ENCODE peak calls at places on chromosomes 13 and 19, in seven cellular contexts. One of them, this sample, is unnamed.

GRCh38 chr13:93147293-93147645 is 79.3 kb upstream of the GPC6 start:
- DNase-seq in osteocyte: no peak
- DNase-seq in Panc1: no peak
- DNase-seq in neuronal stem cell: no peak
- DNase-seq in activated naive CD4-positive, alpha-beta T cell treated with anti-CD3 and anti-CD28 coated beads, Interleukin-2, amount 50 U/mL, for 16 hours: no peak
- DNase-seq in fibroblast of gingiva: no peak
- DNase-seq in PC-3: no peak
- DNase-seq in this sample: no peak

GRCh38 chr19:46610851-46611770 is 10.0 kb downstream of the CALM3 start:
- DNase-seq in osteocyte: no peak
- DNase-seq in Panc1: no peak
- DNase-seq in neuronal stem cell: no peak
- DNase-seq in activated naive CD4-positive, alpha-beta T cell treated with anti-CD3 and anti-CD28 coated beads, Interleukin-2, amount 50 U/mL, for 16 hours: no peak
- DNase-seq in fibroblast of gingiva: peak; percentile 77
- DNase-seq in PC-3: no peak
- DNase-seq in this sample: peak; percentile 80

GRCh38 chr13:99655351-99656091 is 154.2 kb downstream of the TM9SF2 start:
- DNase-seq in osteocyte: peak; percentile 65
- DNase-seq in Panc1: no peak
- DNase-seq in neuronal stem cell: no peak
- DNase-seq in activated naive CD4-positive, alpha-beta T cell treated with anti-CD3 and anti-CD28 coated beads, Interleukin-2, amount 50 U/mL, for 16 hours: peak; percentile 21
- DNase-seq in fibroblast of gingiva: no peak
- DNase-seq in PC-3: peak; percentile 17
- DNase-seq in this sample: peak; percentile 87

GRCh38 chr13:85379433-85379832 is 419.8 kb downstream of the SLITRK6 start:
- DNase-seq in osteocyte: no peak
- DNase-seq in Panc1: no peak
- DNase-seq in neuronal stem cell: no peak
- DNase-seq in activated naive CD4-positive, alpha-beta T cell treated with anti-CD3 and anti-CD28 coated beads, Interleukin-2, amount 50 U/mL, for 16 hours: no peak
- DNase-seq in fibroblast of gingiva: no peak
- DNase-seq in PC-3: no peak
- DNase-seq in this sample: peak; percentile 24

GRCh38 chr13:46168341-46168740 is 13.6 kb downstream of the LCP1 start:
- DNase-seq in osteocyte: no peak
- DNase-seq in Panc1: no peak
- DNase-seq in neuronal stem cell: no peak
- DNase-seq in activated naive CD4-positive, alpha-beta T cell treated with anti-CD3 and anti-CD28 coated beads, Interleukin-2, amount 50 U/mL, for 16 hours: peak; percentile 54
- DNase-seq in fibroblast of gingiva: no peak
- DNase-seq in PC-3: no peak
- DNase-seq in this sample: peak; percentile 25

GRCh38 chr19:54208784-54209057 is 8.1 kb downstream of the RPS9 start:
- DNase-seq in osteocyte: no peak
- DNase-seq in Panc1: no peak
- DNase-seq in neuronal stem cell: no peak
- DNase-seq in activated naive CD4-positive, alpha-beta T cell treated with anti-CD3 and anti-CD28 coated beads, Interleukin-2, amount 50 U/mL, for 16 hours: no peak
- DNase-seq in fibroblast of gingiva: no peak
- DNase-seq in PC-3: peak; percentile 39
- DNase-seq in this sample: peak; percentile 49

GRCh38 chr13:108346376-108346775 is 76.9 kb downstream of the TNFSF13B start:
- DNase-seq in osteocyte: no peak
- DNase-seq in Panc1: no peak
- DNase-seq in neuronal stem cell: no peak
- DNase-seq in activated naive CD4-positive, alpha-beta T cell treated with anti-CD3 and anti-CD28 coated beads, Interleukin-2, amount 50 U/mL, for 16 hours: no peak
- DNase-seq in fibroblast of gingiva: no peak
- DNase-seq in PC-3: no peak
- DNase-seq in this sample: no peak

GRCh38 chr13:82627183-82627582 is 1255.1 kb downstream of the SLITRK1 start:
- DNase-seq in osteocyte: no peak
- DNase-seq in Panc1: no peak
- DNase-seq in neuronal stem cell: no peak
- DNase-seq in activated naive CD4-positive, alpha-beta T cell treated with anti-CD3 and anti-CD28 coated beads, Interleukin-2, amount 50 U/mL, for 16 hours: no peak
- DNase-seq in fibroblast of gingiva: peak; percentile 73
- DNase-seq in PC-3: peak; percentile 89
- DNase-seq in this sample: peak; percentile 35

GRCh38 chr13:30895773-30896172 is 10.3 kb upstream of the MEDAG start:
- DNase-seq in osteocyte: no peak
- DNase-seq in Panc1: no peak
- DNase-seq in neuronal stem cell: no peak
- DNase-seq in activated naive CD4-positive, alpha-beta T cell treated with anti-CD3 and anti-CD28 coated beads, Interleukin-2, amount 50 U/mL, for 16 hours: no peak
- DNase-seq in fibroblast of gingiva: peak; percentile 95
- DNase-seq in PC-3: no peak
- DNase-seq in this sample: peak; percentile 70

GRCh38 chr19:45569619-45570421 is 14.8 kb downstream of the OPA3 start:
- DNase-seq in osteocyte: no peak
- DNase-seq in Panc1: no peak
- DNase-seq in neuronal stem cell: peak; percentile 47
- DNase-seq in activated naive CD4-positive, alpha-beta T cell treated with anti-CD3 and anti-CD28 coated beads, Interleukin-2, amount 50 U/mL, for 16 hours: peak; percentile 51
- DNase-seq in fibroblast of gingiva: peak; percentile 27
- DNase-seq in PC-3: peak; percentile 56
- DNase-seq in this sample: peak; percentile 32

GRCh38 chr13:110263906-110264305 is 43.1 kb downstream of the COL4A1 start:
- DNase-seq in osteocyte: peak; percentile 70
- DNase-seq in Panc1: no peak
- DNase-seq in neuronal stem cell: no peak
- DNase-seq in activated naive CD4-positive, alpha-beta T cell treated with anti-CD3 and anti-CD28 coated beads, Interleukin-2, amount 50 U/mL, for 16 hours: no peak
- DNase-seq in fibroblast of gingiva: no peak
- DNase-seq in PC-3: no peak
- DNase-seq in this sample: no peak

GRCh38 chr19:55605207-55605636 is 225 bp upstream of the ZNF865 start:
- DNase-seq in osteocyte: peak; percentile 100
- DNase-seq in Panc1: peak; percentile 97
- DNase-seq in neuronal stem cell: peak; percentile 99
- DNase-seq in activated naive CD4-positive, alpha-beta T cell treated with anti-CD3 and anti-CD28 coated beads, Interleukin-2, amount 50 U/mL, for 16 hours: peak; percentile 99
- DNase-seq in fibroblast of gingiva: peak; percentile 94
- DNase-seq in PC-3: peak; percentile 99
- DNase-seq in this sample: peak; percentile 97

GRCh38 chr13:94641432-94641941 is 39.8 kb downstream of the GPR180 start:
- DNase-seq in osteocyte: no peak
- DNase-seq in Panc1: no peak
- DNase-seq in neuronal stem cell: no peak
- DNase-seq in activated naive CD4-positive, alpha-beta T cell treated with anti-CD3 and anti-CD28 coated beads, Interleukin-2, amount 50 U/mL, for 16 hours: no peak
- DNase-seq in fibroblast of gingiva: peak; percentile 74
- DNase-seq in PC-3: peak; percentile 62
- DNase-seq in this sample: peak; percentile 58

GRCh38 chr13:99191900-99192399 is 8.7 kb upstream of the UBAC2 start:
- DNase-seq in osteocyte: peak; percentile 74
- DNase-seq in Panc1: no peak
- DNase-seq in neuronal stem cell: no peak
- DNase-seq in activated naive CD4-positive, alpha-beta T cell treated with anti-CD3 and anti-CD28 coated beads, Interleukin-2, amount 50 U/mL, for 16 hours: no peak
- DNase-seq in fibroblast of gingiva: peak; percentile 38
- DNase-seq in PC-3: peak; percentile 65
- DNase-seq in this sample: no peak

GRCh38 chr19:10655457-10656312 is 1.5 kb downstream of the ILF3 start:
- DNase-seq in osteocyte: no peak
- DNase-seq in Panc1: no peak
- DNase-seq in neuronal stem cell: no peak
- DNase-seq in activated naive CD4-positive, alpha-beta T cell treated with anti-CD3 and anti-CD28 coated beads, Interleukin-2, amount 50 U/mL, for 16 hours: no peak
- DNase-seq in fibroblast of gingiva: no peak
- DNase-seq in PC-3: peak; percentile 39
- DNase-seq in this sample: peak; percentile 75

This sample was measured in M059J.